ENCODE peak calls at places on chromosomes 4 and X, in ten cellular contexts. One of them, this sample, is unnamed.

GRCh38 chr4:184854673-184855072 is 28.9 kb upstream of the ACSL1 start:
- DNase-seq in activated T-cell treated with anti-CD3 and anti-CD28 coated beads, Interleukin-2, amount 50 U/mL, for 24 hours: no peak
- DNase-seq in neural crest cell: no peak
- DNase-seq in progenitor cell of endocrine pancreas: no peak
- DNase-seq in M059J: no peak
- DNase-seq in dorsolateral prefrontal cortex: no peak
- DNase-seq in MM.1S: no peak
- DNase-seq in GM03348: no peak
- DNase-seq in WERI-Rb-1: no peak
- DNase-seq in 8988T: no peak
- DNase-seq in this sample: no peak

GRCh38 chrX:47817421-47817820 is 19.3 kb upstream of the ZNF81 start:
- DNase-seq in progenitor cell of endocrine pancreas: no peak
- DNase-seq in dorsolateral prefrontal cortex: no peak
- DNase-seq in WERI-Rb-1: no peak
- DNase-seq in neural crest cell: no peak
- DNase-seq in MM.1S: no peak
- DNase-seq in GM03348: no peak
- DNase-seq in 8988T: no peak
- DNase-seq in M059J: no peak
- DNase-seq in activated T-cell treated with anti-CD3 and anti-CD28 coated beads, Interleukin-2, amount 50 U/mL, for 24 hours: no peak
- DNase-seq in this sample: no peak

GRCh38 chr4:181971973-181972372 is 271.2 kb upstream of the TENM3 start:
- DNase-seq in GM03348: peak; percentile 39
- DNase-seq in 8988T: no peak
- DNase-seq in M059J: peak; percentile 35
- DNase-seq in dorsolateral prefrontal cortex: no peak
- DNase-seq in activated T-cell treated with anti-CD3 and anti-CD28 coated beads, Interleukin-2, amount 50 U/mL, for 24 hours: no peak
- DNase-seq in MM.1S: no peak
- DNase-seq in neural crest cell: no peak
- DNase-seq in progenitor cell of endocrine pancreas: no peak
- DNase-seq in WERI-Rb-1: no peak
- DNase-seq in this sample: no peak

GRCh38 chr4:128782875-128783614 is 26.5 kb upstream of the JADE1 start:
- DNase-seq in MM.1S: no peak
- DNase-seq in M059J: peak; percentile 12
- DNase-seq in dorsolateral prefrontal cortex: no peak
- DNase-seq in GM03348: peak; percentile 57
- DNase-seq in activated T-cell treated with anti-CD3 and anti-CD28 coated beads, Interleukin-2, amount 50 U/mL, for 24 hours: no peak
- DNase-seq in WERI-Rb-1: no peak
- DNase-seq in 8988T: no peak
- DNase-seq in neural crest cell: no peak
- DNase-seq in progenitor cell of endocrine pancreas: no peak
- DNase-seq in this sample: no peak

GRCh38 chrX:25021132-25021498 is 5.3 kb upstream of the ARX start:
- DNase-seq in GM03348: no peak
- DNase-seq in progenitor cell of endocrine pancreas: no peak
- DNase-seq in activated T-cell treated with anti-CD3 and anti-CD28 coated beads, Interleukin-2, amount 50 U/mL, for 24 hours: no peak
- DNase-seq in dorsolateral prefrontal cortex: no peak
- DNase-seq in neural crest cell: no peak
- DNase-seq in 8988T: no peak
- DNase-seq in MM.1S: no peak
- DNase-seq in WERI-Rb-1: no peak
- DNase-seq in M059J: no peak
- DNase-seq in this sample: no peak

GRCh38 chr4:13829457-13829856 is 201.9 kb upstream of the BOD1L1 start:
- DNase-seq in MM.1S: no peak
- DNase-seq in M059J: peak; percentile 6
- DNase-seq in progenitor cell of endocrine pancreas: no peak
- DNase-seq in activated T-cell treated with anti-CD3 and anti-CD28 coated beads, Interleukin-2, amount 50 U/mL, for 24 hours: no peak
- DNase-seq in WERI-Rb-1: no peak
- DNase-seq in GM03348: no peak
- DNase-seq in 8988T: no peak
- DNase-seq in dorsolateral prefrontal cortex: no peak
- DNase-seq in neural crest cell: no peak
- DNase-seq in this sample: no peak

GRCh38 chr4:30916337-30917274 is 196.4 kb downstream of the PCDH7 start:
- DNase-seq in GM03348: no peak
- DNase-seq in activated T-cell treated with anti-CD3 and anti-CD28 coated beads, Interleukin-2, amount 50 U/mL, for 24 hours: no peak
- DNase-seq in neural crest cell: no peak
- DNase-seq in MM.1S: no peak
- DNase-seq in M059J: no peak
- DNase-seq in WERI-Rb-1: no peak
- DNase-seq in progenitor cell of endocrine pancreas: no peak
- DNase-seq in 8988T: no peak
- DNase-seq in dorsolateral prefrontal cortex: no peak
- DNase-seq in this sample: no peak

GRCh38 chrX:145405012-145405411 is 157.7 kb downstream of the SPANXN1 start:
- DNase-seq in MM.1S: peak; percentile 56
- DNase-seq in WERI-Rb-1: peak; percentile 10
- DNase-seq in M059J: peak; percentile 9
- DNase-seq in neural crest cell: peak; percentile 31
- DNase-seq in GM03348: peak; percentile 10
- DNase-seq in dorsolateral prefrontal cortex: no peak
- DNase-seq in progenitor cell of endocrine pancreas: no peak
- DNase-seq in activated T-cell treated with anti-CD3 and anti-CD28 coated beads, Interleukin-2, amount 50 U/mL, for 24 hours: no peak
- DNase-seq in 8988T: peak; percentile 5
- DNase-seq in this sample: no peak

GRCh38 chrX:2863646-2864045 is 34.9 kb downstream of the GYG2 start:
- DNase-seq in 8988T: no peak
- DNase-seq in WERI-Rb-1: no peak
- DNase-seq in dorsolateral prefrontal cortex: no peak
- DNase-seq in M059J: no peak
- DNase-seq in GM03348: peak; percentile 11
- DNase-seq in activated T-cell treated with anti-CD3 and anti-CD28 coated beads, Interleukin-2, amount 50 U/mL, for 24 hours: no peak
- DNase-seq in MM.1S: no peak
- DNase-seq in neural crest cell: no peak
- DNase-seq in progenitor cell of endocrine pancreas: no peak
- DNase-seq in this sample: no peak

GRCh38 chr4:73917081-73917501 is 47.9 kb downstream of the CXCL1 start:
- DNase-seq in WERI-Rb-1: no peak
- DNase-seq in activated T-cell treated with anti-CD3 and anti-CD28 coated beads, Interleukin-2, amount 50 U/mL, for 24 hours: no peak
- DNase-seq in 8988T: no peak
- DNase-seq in dorsolateral prefrontal cortex: no peak
- DNase-seq in progenitor cell of endocrine pancreas: no peak
- DNase-seq in MM.1S: no peak
- DNase-seq in neural crest cell: no peak
- DNase-seq in M059J: peak; percentile 93
- DNase-seq in GM03348: peak; percentile 79
- DNase-seq in this sample: no peak

GRCh38 chr4:10554694-10555093 is 97.5 kb upstream of the ZNF518B start:
- DNase-seq in 8988T: no peak
- DNase-seq in M059J: peak; percentile 56
- DNase-seq in progenitor cell of endocrine pancreas: peak; percentile 36
- DNase-seq in dorsolateral prefrontal cortex: no peak
- DNase-seq in MM.1S: peak; percentile 57
- DNase-seq in activated T-cell treated with anti-CD3 and anti-CD28 coated beads, Interleukin-2, amount 50 U/mL, for 24 hours: no peak
- DNase-seq in neural crest cell: peak; percentile 80
- DNase-seq in GM03348: peak; percentile 68
- DNase-seq in WERI-Rb-1: peak; percentile 54
- DNase-seq in this sample: peak; percentile 8

GRCh38 chr4:123568936-123569335 is 172.3 kb downstream of the SPRY1 start:
- DNase-seq in MM.1S: no peak
- DNase-seq in dorsolateral prefrontal cortex: no peak
- DNase-seq in GM03348: no peak
- DNase-seq in neural crest cell: no peak
- DNase-seq in progenitor cell of endocrine pancreas: no peak
- DNase-seq in 8988T: no peak
- DNase-seq in M059J: no peak
- DNase-seq in activated T-cell treated with anti-CD3 and anti-CD28 coated beads, Interleukin-2, amount 50 U/mL, for 24 hours: no peak
- DNase-seq in WERI-Rb-1: no peak
- DNase-seq in this sample: no peak

GRCh38 chr4:139651282-139652194 is 14.1 kb upstream of the MGST2 start:
- DNase-seq in WERI-Rb-1: peak; percentile 78
- DNase-seq in dorsolateral prefrontal cortex: peak; percentile 80
- DNase-seq in GM03348: peak; percentile 84
- DNase-seq in progenitor cell of endocrine pancreas: peak; percentile 45
- DNase-seq in M059J: peak; percentile 68
- DNase-seq in neural crest cell: peak; percentile 79
- DNase-seq in activated T-cell treated with anti-CD3 and anti-CD28 coated beads, Interleukin-2, amount 50 U/mL, for 24 hours: peak; percentile 73
- DNase-seq in MM.1S: peak; percentile 70
- DNase-seq in 8988T: no peak
- DNase-seq in this sample: peak; percentile 76

GRCh38 chr4:69589884-69590283 is 49.6 kb downstream of the UGT2A2 start:
- DNase-seq in MM.1S: no peak
- DNase-seq in 8988T: no peak
- DNase-seq in progenitor cell of endocrine pancreas: no peak
- DNase-seq in M059J: peak; percentile 10
- DNase-seq in neural crest cell: no peak
- DNase-seq in activated T-cell treated with anti-CD3 and anti-CD28 coated beads, Interleukin-2, amount 50 U/mL, for 24 hours: no peak
- DNase-seq in GM03348: no peak
- DNase-seq in WERI-Rb-1: no peak
- DNase-seq in dorsolateral prefrontal cortex: no peak
- DNase-seq in this sample: no peak

GRCh38 chr4:103496800-103497199 is 223.0 kb downstream of the TACR3 start:
- DNase-seq in MM.1S: no peak
- DNase-seq in dorsolateral prefrontal cortex: no peak
- DNase-seq in activated T-cell treated with anti-CD3 and anti-CD28 coated beads, Interleukin-2, amount 50 U/mL, for 24 hours: no peak
- DNase-seq in 8988T: no peak
- DNase-seq in WERI-Rb-1: peak; percentile 46
- DNase-seq in neural crest cell: no peak
- DNase-seq in GM03348: no peak
- DNase-seq in M059J: no peak
- DNase-seq in progenitor cell of endocrine pancreas: no peak
- DNase-seq in this sample: no peak

GRCh38 chr4:86108152-86108551 is 251.7 kb downstream of the MAPK10 start:
- DNase-seq in 8988T: no peak
- DNase-seq in M059J: peak; percentile 7
- DNase-seq in GM03348: peak; percentile 37
- DNase-seq in neural crest cell: no peak
- DNase-seq in progenitor cell of endocrine pancreas: no peak
- DNase-seq in activated T-cell treated with anti-CD3 and anti-CD28 coated beads, Interleukin-2, amount 50 U/mL, for 24 hours: no peak
- DNase-seq in dorsolateral prefrontal cortex: no peak
- DNase-seq in MM.1S: no peak
- DNase-seq in WERI-Rb-1: no peak
- DNase-seq in this sample: no peak

GRCh38 chr4:119774840-119775239 is 146.2 kb upstream of the PDE5A start:
- DNase-seq in MM.1S: no peak
- DNase-seq in neural crest cell: no peak
- DNase-seq in dorsolateral prefrontal cortex: no peak
- DNase-seq in GM03348: no peak
- DNase-seq in M059J: no peak
- DNase-seq in WERI-Rb-1: no peak
- DNase-seq in 8988T: no peak
- DNase-seq in activated T-cell treated with anti-CD3 and anti-CD28 coated beads, Interleukin-2, amount 50 U/mL, for 24 hours: no peak
- DNase-seq in progenitor cell of endocrine pancreas: no peak
- DNase-seq in this sample: no peak

GRCh38 chr4:166121897-166122296 is 248.9 kb downstream of the TLL1 start:
- DNase-seq in M059J: peak; percentile 53
- DNase-seq in GM03348: no peak
- DNase-seq in neural crest cell: no peak
- DNase-seq in WERI-Rb-1: no peak
- DNase-seq in dorsolateral prefrontal cortex: no peak
- DNase-seq in progenitor cell of endocrine pancreas: no peak
- DNase-seq in activated T-cell treated with anti-CD3 and anti-CD28 coated beads, Interleukin-2, amount 50 U/mL, for 24 hours: no peak
- DNase-seq in 8988T: no peak
- DNase-seq in MM.1S: no peak
- DNase-seq in this sample: no peak

GRCh38 chr4:152644130-152644529 is 35.7 kb downstream of the TMEM154 start:
- DNase-seq in dorsolateral prefrontal cortex: no peak
- DNase-seq in 8988T: no peak
- DNase-seq in WERI-Rb-1: no peak
- DNase-seq in MM.1S: no peak
- DNase-seq in activated T-cell treated with anti-CD3 and anti-CD28 coated beads, Interleukin-2, amount 50 U/mL, for 24 hours: no peak
- DNase-seq in progenitor cell of endocrine pancreas: no peak
- DNase-seq in neural crest cell: no peak
- DNase-seq in GM03348: no peak
- DNase-seq in M059J: no peak
- DNase-seq in this sample: no peak

GRCh38 chrX:126770179-126770578 is 49.4 kb upstream of the PRR32 start:
- DNase-seq in progenitor cell of endocrine pancreas: no peak
- DNase-seq in activated T-cell treated with anti-CD3 and anti-CD28 coated beads, Interleukin-2, amount 50 U/mL, for 24 hours: no peak
- DNase-seq in 8988T: no peak
- DNase-seq in MM.1S: peak; percentile 61
- DNase-seq in dorsolateral prefrontal cortex: no peak
- DNase-seq in WERI-Rb-1: peak; percentile 12
- DNase-seq in GM03348: no peak
- DNase-seq in M059J: no peak
- DNase-seq in neural crest cell: peak; percentile 12
- DNase-seq in this sample: no peak

GRCh38 chr4:183987529-183987946 is 82.4 kb downstream of the STOX2 start:
- DNase-seq in WERI-Rb-1: no peak
- DNase-seq in M059J: peak; percentile 72
- DNase-seq in dorsolateral prefrontal cortex: peak; percentile 77
- DNase-seq in MM.1S: no peak
- DNase-seq in GM03348: peak; percentile 84
- DNase-seq in activated T-cell treated with anti-CD3 and anti-CD28 coated beads, Interleukin-2, amount 50 U/mL, for 24 hours: no peak
- DNase-seq in 8988T: peak; percentile 43
- DNase-seq in progenitor cell of endocrine pancreas: peak; percentile 19
- DNase-seq in neural crest cell: peak; percentile 63
- DNase-seq in this sample: peak; percentile 72

GRCh38 chrX:140180585-140180984 is 215.3 kb upstream of the CXorf66 start:
- DNase-seq in progenitor cell of endocrine pancreas: no peak
- DNase-seq in neural crest cell: no peak
- DNase-seq in GM03348: no peak
- DNase-seq in WERI-Rb-1: no peak
- DNase-seq in M059J: peak; percentile 93
- DNase-seq in MM.1S: no peak
- DNase-seq in activated T-cell treated with anti-CD3 and anti-CD28 coated beads, Interleukin-2, amount 50 U/mL, for 24 hours: no peak
- DNase-seq in dorsolateral prefrontal cortex: no peak
- DNase-seq in 8988T: no peak
- DNase-seq in this sample: no peak

This sample was measured in substantia nigra.